ENCODE peak calls at places on chromosomes 3 and 15, in nine cellular contexts. Z, U, Q, V, X, T, O, J and W are unnamed samples.

GRCh38 chr15:55552926-55553325 is 35.2 kb downstream of the PYGO1 start:
- DNase-seq in Z (no peak), U (no peak), Q (peak), V (no peak), X (no peak), T (peak), O (no peak), J (no peak), W (peak)

GRCh38 chr15:74867562-74868458 is 5.4 kb downstream of the SCAMP2 start:
- DNase-seq in Z (no peak), U (peak), Q (no peak), V (no peak), X (no peak), T (no peak), O (no peak), J (no peak), W (no peak)

GRCh38 chr3:13621381-13622221 is 72.7 kb downstream of the FBLN2 start:
- DNase-seq in Z (no peak), U (no peak), Q (no peak), V (no peak), X (no peak), T (no peak), O (no peak), J (no peak), W (no peak)

GRCh38 chr3:141849056-141849814 is 27.2 kb upstream of the ATP1B3 start:
- DNase-seq in Z (no peak), U (peak), Q (no peak), V (no peak), X (no peak), T (no peak), O (no peak), J (no peak), W (peak)

GRCh38 chr3:100260081-100260684 is 609 bp upstream of the TBC1D23 start:
- DNase-seq in Z (peak), U (no peak), Q (peak), V (peak), X (peak), T (peak), O (no peak), J (no peak), W (peak)

GRCh38 chr3:150309557-150309956 is 98.5 kb upstream of the TSC22D2 start:
- DNase-seq in Z (no peak), U (no peak), Q (no peak), V (no peak), X (no peak), T (no peak), O (no peak), J (no peak), W (no peak)

GRCh38 chr3:114404590-114404989 is 110.8 kb downstream of the TIGIT start:
- DNase-seq in Z (no peak), U (no peak), Q (no peak), V (no peak), X (no peak), T (no peak), O (no peak), J (no peak), W (no peak)

GRCh38 chr3:180295811-180296210 is 259.1 kb upstream of the PEX5L start:
- DNase-seq in Z (no peak), U (no peak), Q (no peak), V (peak), X (no peak), T (no peak), O (no peak), J (no peak), W (no peak)

GRCh38 chr3:140188285-140188684 is 253.3 kb downstream of the CLSTN2 start:
- DNase-seq in Z (no peak), U (no peak), Q (no peak), V (peak), X (no peak), T (no peak), O (no peak), J (no peak), W (no peak)

GRCh38 chr15:88748081-88748480 is 55.2 kb upstream of the ACAN start:
- DNase-seq in Z (no peak), U (no peak), Q (no peak), V (no peak), X (no peak), T (no peak), O (no peak), J (no peak), W (no peak)

GRCh38 chr3:82745544-82745943 is 984.1 kb upstream of the GBE1 start:
- DNase-seq in Z (no peak), U (no peak), Q (no peak), V (no peak), X (no peak), T (no peak), O (no peak), J (no peak), W (no peak)

GRCh38 chr3:16723994-16724393 is 118.8 kb upstream of the DAZL start:
- DNase-seq in Z (no peak), U (no peak), Q (no peak), V (no peak), X (no peak), T (no peak), O (no peak), J (no peak), W (no peak)

GRCh38 chr15:23069496-23070166 is 30.3 kb upstream of the TUBGCP5 start:
- DNase-seq in Z (no peak), U (no peak), Q (no peak), V (no peak), X (no peak), T (no peak), O (peak), J (no peak), W (no peak)

GRCh38 chr3:74845086-74845485 is 230.6 kb upstream of the CNTN3 start:
- DNase-seq in Z (no peak), U (no peak), Q (no peak), V (no peak), X (no peak), T (no peak), O (no peak), J (no peak), W (no peak)

GRCh38 chr3:151926956-151927355 is 53.5 kb downstream of the SUCNR1 start:
- DNase-seq in Z (no peak), U (no peak), Q (no peak), V (no peak), X (no peak), T (no peak), O (peak), J (no peak), W (no peak)

GRCh38 chr3:138774529-138775253 is 60.0 kb downstream of the PIK3CB start:
- DNase-seq in Z (peak), U (peak), Q (peak), V (peak), X (peak), T (peak), O (peak), J (no peak), W (peak)

GRCh38 chr3:117168896-117169295 is 459.3 kb downstream of the TUSC7 start:
- DNase-seq in Z (no peak), U (no peak), Q (no peak), V (no peak), X (no peak), T (no peak), O (no peak), J (no peak), W (no peak)

GRCh38 chr3:50890688-50891344 is 216.1 kb downstream of the DOCK3 start:
- DNase-seq in Z (no peak), U (no peak), Q (no peak), V (no peak), X (no peak), T (no peak), O (no peak), J (no peak), W (no peak)

GRCh38 chr15:62165029-62165792 is at the start of gene C2CD4B:
- DNase-seq in Z (no peak), U (no peak), Q (no peak), V (peak), X (peak), T (peak), O (peak), J (no peak), W (peak)

GRCh38 chr3:155871746-155872158 is 1.3 kb downstream of the GMPS start:
- DNase-seq in Z (no peak), U (no peak), Q (no peak), V (no peak), X (no peak), T (no peak), O (no peak), J (no peak), W (no peak)

GRCh38 chr3:155742339-155742980 is 2.4 kb downstream of the PLCH1 start:
- DNase-seq in Z (no peak), U (no peak), Q (no peak), V (no peak), X (no peak), T (no peak), O (no peak), J (no peak), W (no peak)

GRCh38 chr3:124526601-124527000 is 203.7 kb upstream of the UMPS start:
- DNase-seq in Z (no peak), U (no peak), Q (peak), V (no peak), X (no peak), T (no peak), O (no peak), J (no peak), W (no peak)

GRCh38 chr15:56207092-56207491 is 36.6 kb downstream of the RFX7 start:
- DNase-seq in Z (no peak), U (no peak), Q (no peak), V (no peak), X (no peak), T (no peak), O (no peak), J (peak), W (no peak)

GRCh38 chr3:30263921-30264313 is 342.5 kb upstream of the TGFBR2 start:
- DNase-seq in Z (no peak), U (no peak), Q (no peak), V (no peak), X (no peak), T (no peak), O (no peak), J (no peak), W (no peak)

GRCh38 chr15:63436872-63437375 is 55.3 kb upstream of the CA12 start:
- DNase-seq in Z (peak), U (peak), Q (peak), V (peak), X (peak), T (peak), O (peak), J (no peak), W (no peak)
- TF ChIP-seq POLR2A in Z (no peak), U (no peak), Q (no peak), V (no peak), X (no peak), T (no peak), O (no peak), J (no peak), W (no peak)

GRCh38 chr15:73142802-73143762 is 90.8 kb downstream of the NEO1 start:
- DNase-seq in Z (no peak), U (no peak), Q (no peak), V (no peak), X (no peak), T (no peak), O (peak), J (peak), W (peak)
- H3K27ac ChIP-seq in Z (no peak), U (no peak), Q (no peak), V (no peak), X (no peak), T (no peak), O (peak), J (no peak), W (no peak)

GRCh38 chr15:78977091-78977571 is 32.3 kb upstream of the CTSH start:
- DNase-seq in Z (no peak), U (no peak), Q (no peak), V (no peak), X (no peak), T (no peak), O (no peak), J (peak), W (no peak)

GRCh38 chr15:78976691-78977090 is 31.8 kb upstream of the CTSH start:
- DNase-seq in Z (no peak), U (no peak), Q (no peak), V (no peak), X (no peak), T (no peak), O (no peak), J (no peak), W (no peak)

GRCh38 chr15:78977591-78978347 is 32.9 kb upstream of the CTSH start:
- DNase-seq in Z (no peak), U (no peak), Q (no peak), V (no peak), X (no peak), T (no peak), O (no peak), J (no peak), W (no peak)

GRCh38 chr15:78979456-78980320 is 34.8 kb upstream of the CTSH start:
- DNase-seq in Z (peak), U (peak), Q (peak), V (peak), X (peak), T (peak), O (peak), J (peak), W (peak)

GRCh38 chr15:78978601-78979179 is 33.8 kb upstream of the CTSH start:
- DNase-seq in Z (no peak), U (no peak), Q (no peak), V (no peak), X (no peak), T (no peak), O (no peak), J (peak), W (no peak)
- TF ChIP-seq POLR2A in Z (no peak), U (no peak), Q (no peak), V (no peak), X (no peak), T (no peak), O (no peak), J (no peak), W (no peak)

GRCh38 chr15:63509056-63509696 is 4.8 kb downstream of the USP3 start:
- DNase-seq in Z (no peak), U (no peak), Q (no peak), V (no peak), X (no peak), T (no peak), O (no peak), J (no peak), W (no peak)

GRCh38 chr15:63507878-63508818 is 3.8 kb downstream of the USP3 start:
- DNase-seq in Z (no peak), U (no peak), Q (no peak), V (no peak), X (no peak), T (no peak), O (no peak), J (no peak), W (no peak)

GRCh38 chr15:63510548-63510940 is 6.2 kb downstream of the USP3 start:
- DNase-seq in Z (no peak), U (no peak), Q (no peak), V (no peak), X (no peak), T (no peak), O (no peak), J (no peak), W (no peak)

GRCh38 chr15:63512148-63512547 is 7.8 kb downstream of the USP3 start:
- DNase-seq in Z (no peak), U (no peak), Q (no peak), V (no peak), X (no peak), T (no peak), O (no peak), J (no peak), W (no peak)

GRCh38 chr15:63509933-63510547 is 5.6 kb downstream of the USP3 start:
- DNase-seq in Z (no peak), U (no peak), Q (no peak), V (no peak), X (no peak), T (no peak), O (no peak), J (no peak), W (no peak)
- H3K27ac ChIP-seq in Z (peak), U (no peak), Q (no peak), V (peak), X (peak), T (no peak), O (peak), J (no peak), W (no peak)